ENCODE peak calls at places on chromosome X, in ten cellular contexts. K is NCI-H2171; X is osteoblast; I is stimulated activated CD4-positive, alpha-beta T cell treated with anti-CD3 and anti-CD28 coated beads, Interleukin-12 subunit alpha, Interleukin-12 subunit beta, amount 100 ng/mL, for 24 hours; E is RWPE1; T is KBM-7; W is NCI-H1105; G is NCI-H1092; D is left ventricle myocardium superior; N is left kidney. A is an unnamed sample.

GRCh38 chrX:110383414-110383813 is 24.8 kb downstream of the RTL9 start:
- DNase-seq in E (no peak), X (no peak), D (no peak), T (no peak), I (no peak), W (no peak), K (no peak), G (no peak), N (no peak), A (no peak)

GRCh38 chrX:48960291-48960690 is 2.9 kb upstream of the OTUD5 start:
- DNase-seq in D (no peak), K (no peak), G (no peak), X (no peak), N (no peak), T (no peak), I (no peak), W (no peak), E (no peak), A (no peak)

GRCh38 chrX:10296581-10296980 is 139.8 kb downstream of the CLCN4 start:
- DNase-seq in N (peak), X (no peak), W (no peak), D (no peak), I (no peak), G (no peak), T (no peak), E (no peak), K (no peak), A (no peak)

GRCh38 chrX:71545364-71545763 is 12.5 kb downstream of the OGT start:
- DNase-seq in K (no peak), N (no peak), T (no peak), D (no peak), I (no peak), X (no peak), G (no peak), E (no peak), W (no peak), A (no peak)

GRCh38 chrX:76433219-76433618 is 5.7 kb downstream of the MAGEE1 start:
- DNase-seq in X (no peak), E (no peak), K (peak), N (peak), T (no peak), I (no peak), W (no peak), D (no peak), G (no peak), A (no peak)

GRCh38 chrX:97401154-97401553 is 517.4 kb downstream of the RPA4 start:
- DNase-seq in T (no peak), W (no peak), I (no peak), D (no peak), X (no peak), K (no peak), E (no peak), G (no peak), N (no peak), A (no peak)

GRCh38 chrX:12709047-12709446 is 82.2 kb upstream of the PRPS2 start:
- DNase-seq in G (no peak), N (no peak), T (no peak), I (no peak), K (no peak), X (no peak), W (no peak), D (no peak), E (no peak), A (no peak)

GRCh38 chrX:55522577-55523254 is 33.1 kb upstream of the USP51 start:
- DNase-seq in E (no peak), K (no peak), G (no peak), W (no peak), I (no peak), X (no peak), T (no peak), D (no peak), N (no peak), A (no peak)

GRCh38 chrX:124863303-124863702 is 456.4 kb upstream of the TEX13C start:
- DNase-seq in W (no peak), N (no peak), G (no peak), I (no peak), E (no peak), X (no peak), T (no peak), D (no peak), K (no peak), A (no peak)

GRCh38 chrX:148380614-148381561 is 119.5 kb upstream of the AFF2 start:
- DNase-seq in D (no peak), W (no peak), T (peak), N (no peak), K (no peak), I (no peak), G (no peak), E (no peak), X (no peak), A (peak)

GRCh38 chrX:24647257-24648058 is at the start of gene PCYT1B:
- DNase-seq in I (peak), E (peak), T (peak), G (peak), D (peak), K (peak), W (peak), N (peak), X (no peak), A (peak)

A was measured in body of pancreas.